ENCODE peak calls at places on chromosomes 12 and 14, in nine cellular contexts. One of them, this sample, is unnamed.

GRCh38 chr12:27094726-27095125 is 12.3 kb upstream of the C12orf71 start:
- DNase-seq in activated CD4-positive, alpha-beta memory T cell treated with anti-CD3 and anti-CD28 coated beads, Interleukin-2, amount 10 ng/mL, durations not matched to agents 7 days and 5 days: no peak
- DNase-seq in naive thymus-derived CD8-positive, alpha-beta T cell: no peak
- DNase-seq in mucosa of gallbladder: no peak
- DNase-seq in Calu3: no peak
- DNase-seq in GM06990: peak
- DNase-seq in aorta: no peak
- DNase-seq in Peyer's patch: no peak
- DNase-seq in fibroblast of villous mesenchyme: no peak
- DNase-seq in this sample: no peak

GRCh38 chr12:128798543-128799341 is 25.0 kb downstream of the SLC15A4 start:
- DNase-seq in naive thymus-derived CD8-positive, alpha-beta T cell: no peak
- DNase-seq in GM06990: no peak
- DNase-seq in aorta: no peak
- DNase-seq in fibroblast of villous mesenchyme: no peak
- DNase-seq in Peyer's patch: no peak
- DNase-seq in mucosa of gallbladder: no peak
- DNase-seq in activated CD4-positive, alpha-beta memory T cell treated with anti-CD3 and anti-CD28 coated beads, Interleukin-2, amount 10 ng/mL, durations not matched to agents 7 days and 5 days: no peak
- DNase-seq in Calu3: no peak
- DNase-seq in this sample: no peak

GRCh38 chr14:52351561-52352491 is 37.7 kb downstream of the PTGER2 start:
- DNase-seq in fibroblast of villous mesenchyme: peak
- DNase-seq in activated CD4-positive, alpha-beta memory T cell treated with anti-CD3 and anti-CD28 coated beads, Interleukin-2, amount 10 ng/mL, durations not matched to agents 7 days and 5 days: peak
- DNase-seq in GM06990: no peak
- DNase-seq in mucosa of gallbladder: no peak
- DNase-seq in naive thymus-derived CD8-positive, alpha-beta T cell: no peak
- DNase-seq in Peyer's patch: no peak
- DNase-seq in Calu3: no peak
- DNase-seq in aorta: no peak
- DNase-seq in this sample: no peak

GRCh38 chr14:104865631-104866441 is 768 bp downstream of the CEP170B start:
- DNase-seq in mucosa of gallbladder: peak
- DNase-seq in naive thymus-derived CD8-positive, alpha-beta T cell: no peak
- DNase-seq in Calu3: peak
- DNase-seq in activated CD4-positive, alpha-beta memory T cell treated with anti-CD3 and anti-CD28 coated beads, Interleukin-2, amount 10 ng/mL, durations not matched to agents 7 days and 5 days: peak
- DNase-seq in GM06990: peak
- DNase-seq in fibroblast of villous mesenchyme: peak
- DNase-seq in Peyer's patch: peak
- DNase-seq in aorta: peak
- DNase-seq in this sample: peak

GRCh38 chr12:106753526-106753925 is 21.0 kb upstream of the RIC8B start:
- DNase-seq in aorta: no peak
- DNase-seq in fibroblast of villous mesenchyme: no peak
- DNase-seq in Calu3: no peak
- DNase-seq in activated CD4-positive, alpha-beta memory T cell treated with anti-CD3 and anti-CD28 coated beads, Interleukin-2, amount 10 ng/mL, durations not matched to agents 7 days and 5 days: peak
- DNase-seq in Peyer's patch: peak
- DNase-seq in mucosa of gallbladder: no peak
- DNase-seq in naive thymus-derived CD8-positive, alpha-beta T cell: no peak
- DNase-seq in GM06990: peak
- DNase-seq in this sample: no peak

GRCh38 chr14:85421166-85421877 is 108.6 kb upstream of the FLRT2 start:
- DNase-seq in fibroblast of villous mesenchyme: peak
- DNase-seq in Peyer's patch: no peak
- DNase-seq in mucosa of gallbladder: no peak
- DNase-seq in naive thymus-derived CD8-positive, alpha-beta T cell: no peak
- DNase-seq in activated CD4-positive, alpha-beta memory T cell treated with anti-CD3 and anti-CD28 coated beads, Interleukin-2, amount 10 ng/mL, durations not matched to agents 7 days and 5 days: no peak
- DNase-seq in aorta: no peak
- DNase-seq in Calu3: no peak
- DNase-seq in GM06990: no peak
- DNase-seq in this sample: no peak

GRCh38 chr14:32078030-32078793 is 1.1 kb downstream of the ARHGAP5 start:
- DNase-seq in naive thymus-derived CD8-positive, alpha-beta T cell: no peak
- DNase-seq in fibroblast of villous mesenchyme: peak
- DNase-seq in GM06990: peak
- DNase-seq in aorta: no peak
- DNase-seq in activated CD4-positive, alpha-beta memory T cell treated with anti-CD3 and anti-CD28 coated beads, Interleukin-2, amount 10 ng/mL, durations not matched to agents 7 days and 5 days: peak
- DNase-seq in mucosa of gallbladder: peak
- DNase-seq in Calu3: no peak
- DNase-seq in Peyer's patch: peak
- DNase-seq in this sample: peak

GRCh38 chr14:101224356-101225115 is 321.0 kb upstream of the RTL1 start:
- DNase-seq in fibroblast of villous mesenchyme: peak
- DNase-seq in activated CD4-positive, alpha-beta memory T cell treated with anti-CD3 and anti-CD28 coated beads, Interleukin-2, amount 10 ng/mL, durations not matched to agents 7 days and 5 days: peak
- DNase-seq in Calu3: no peak
- DNase-seq in Peyer's patch: no peak
- DNase-seq in GM06990: no peak
- DNase-seq in naive thymus-derived CD8-positive, alpha-beta T cell: no peak
- DNase-seq in aorta: peak
- DNase-seq in mucosa of gallbladder: no peak
- DNase-seq in this sample: no peak

GRCh38 chr12:52903855-52904508 is 894 bp downstream of the KRT8 start:
- DNase-seq in activated CD4-positive, alpha-beta memory T cell treated with anti-CD3 and anti-CD28 coated beads, Interleukin-2, amount 10 ng/mL, durations not matched to agents 7 days and 5 days: peak
- DNase-seq in Peyer's patch: no peak
- DNase-seq in fibroblast of villous mesenchyme: peak
- DNase-seq in GM06990: peak
- DNase-seq in naive thymus-derived CD8-positive, alpha-beta T cell: peak
- DNase-seq in mucosa of gallbladder: peak
- DNase-seq in aorta: peak
- DNase-seq in Calu3: peak
- DNase-seq in this sample: peak

GRCh38 chr14:92294506-92294905 is 28.5 kb upstream of the SLC24A4 start:
- DNase-seq in naive thymus-derived CD8-positive, alpha-beta T cell: no peak
- DNase-seq in Calu3: no peak
- DNase-seq in activated CD4-positive, alpha-beta memory T cell treated with anti-CD3 and anti-CD28 coated beads, Interleukin-2, amount 10 ng/mL, durations not matched to agents 7 days and 5 days: no peak
- DNase-seq in GM06990: no peak
- DNase-seq in Peyer's patch: no peak
- DNase-seq in aorta: no peak
- DNase-seq in mucosa of gallbladder: no peak
- DNase-seq in fibroblast of villous mesenchyme: no peak
- DNase-seq in this sample: no peak